ENCODE peak calls at places on chromosomes 4 and X, in five cellular contexts. D, T, O, G and K are unnamed samples.

GRCh38 chrX:14080031-14080430 is 50.3 kb upstream of the GEMIN8 start:
- DNase-seq in D (no peak), T (no peak), O (no peak), G (no peak), K (no peak)

GRCh38 chr4:70505152-70505748 is 13.1 kb upstream of the AMTN start:
- DNase-seq in D (peak; percentile 55), T (peak; percentile 39), O (peak; percentile 38), G (peak; percentile 81), K (peak; percentile 44)

GRCh38 chrX:131985526-131986049 is 37.5 kb upstream of the STK26 start:
- DNase-seq in D (peak; percentile 36), T (no peak), O (peak; percentile 53), G (no peak), K (peak; percentile 1)

GRCh38 chrX:53445977-53446376 is 11.8 kb upstream of the HSD17B10 start:
- DNase-seq in D (peak; percentile 49), T (peak; percentile 30), O (peak; percentile 19), G (peak; percentile 48), K (peak; percentile 28)

GRCh38 chr4:109207060-109207459 is 95.4 kb downstream of the COL25A1 start:
- DNase-seq in D (no peak), T (peak; percentile 71), O (no peak), G (no peak), K (no peak)

GRCh38 chrX:96685205-96686099 is 810 bp downstream of the DIAPH2 start:
- DNase-seq in D (no peak), T (peak; percentile 55), O (peak; percentile 7), G (peak; percentile 43), K (peak; percentile 42)

GRCh38 chrX:51776851-51777250 is 33.6 kb downstream of the GSPT2 start:
- DNase-seq in D (no peak), T (no peak), O (no peak), G (no peak), K (no peak)

GRCh38 chr4:4837921-4838601 is 21.4 kb upstream of the MSX1 start:
- DNase-seq in D (no peak), T (peak; percentile 17), O (no peak), G (no peak), K (no peak)

GRCh38 chr4:44257461-44257860 is 191.1 kb downstream of the KCTD8 start:
- DNase-seq in D (no peak), T (no peak), O (no peak), G (no peak), K (no peak)

GRCh38 chr4:74653331-74654229 is 140.7 kb downstream of the BTC start:
- DNase-seq in D (no peak), T (no peak), O (no peak), G (no peak), K (no peak)
- TF ChIP-seq CEBPB in D (no peak), T (no peak), O (no peak), G (no peak), K (no peak)

DNA sequence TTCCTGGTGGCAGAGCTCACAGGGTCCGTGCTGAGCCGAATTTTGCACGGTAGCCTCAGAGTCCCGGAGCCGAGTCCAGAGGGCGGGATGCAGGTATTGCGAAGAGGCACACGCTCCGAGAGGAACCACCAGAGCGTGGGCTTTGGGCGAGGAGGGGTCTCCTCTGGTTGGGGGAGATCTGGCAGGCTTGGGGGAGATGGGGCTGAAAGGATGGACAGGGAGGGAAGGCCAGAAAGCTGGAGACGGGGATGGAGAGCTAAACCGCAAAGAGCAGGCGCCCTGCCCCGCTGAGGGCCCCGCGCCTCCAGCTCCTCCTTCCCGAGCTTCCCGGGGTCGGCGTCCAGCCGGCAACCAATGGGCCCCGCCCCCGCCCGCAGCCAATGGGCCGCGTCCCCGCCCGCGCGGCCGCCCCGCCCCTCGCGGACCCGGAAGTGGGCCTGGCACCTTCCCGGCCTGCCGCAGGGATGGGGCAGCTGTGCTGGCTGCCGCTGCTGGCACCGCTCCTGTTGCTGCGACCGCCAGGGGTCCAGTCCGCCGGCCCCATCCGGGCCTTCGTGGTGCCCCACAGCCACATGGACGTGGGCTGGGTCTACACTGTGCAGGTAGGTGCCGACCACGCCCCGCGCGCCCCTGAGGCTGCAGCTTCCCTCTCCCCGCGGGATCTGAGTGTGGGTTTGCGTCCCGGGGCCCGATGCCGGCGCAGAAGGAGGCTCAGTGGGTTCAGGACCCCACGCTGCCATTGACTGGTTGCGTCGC is at the start of gene MAN2B2:
- DNase-seq in D (peak; percentile 98), T (peak; percentile 63), O (peak; percentile 66), G (peak; percentile 95), K (peak; percentile 78)
- TF ChIP-seq POLR2A in D (peak; percentile 85), T (peak; percentile 62), O (peak; percentile 81), G (no peak), K (peak; percentile 85)

GRCh38 chrX:82230013-82230412 is 1028.1 kb downstream of the SH3BGRL start:
- DNase-seq in D (no peak), T (no peak), O (no peak), G (no peak), K (no peak)
- TF ChIP-seq MAFK in D (no peak), T (no peak), O (no peak), G (no peak), K (no peak)

GRCh38 chrX:22944945-22945344 is 54.8 kb upstream of the DDX53 start:
- DNase-seq in D (no peak), T (no peak), O (no peak), G (no peak), K (no peak)

GRCh38 chrX:22952011-22952410 is 47.7 kb upstream of the DDX53 start:
- DNase-seq in D (no peak), T (peak; percentile 51), O (no peak), G (no peak), K (no peak)

GRCh38 chrX:22950278-22951266 is 49.2 kb upstream of the DDX53 start:
- DNase-seq in D (no peak), T (peak; percentile 89), O (no peak), G (no peak), K (no peak)
- TF ChIP-seq CEBPB in D (no peak), T (no peak), O (no peak), G (no peak), K (no peak)

DNA sequence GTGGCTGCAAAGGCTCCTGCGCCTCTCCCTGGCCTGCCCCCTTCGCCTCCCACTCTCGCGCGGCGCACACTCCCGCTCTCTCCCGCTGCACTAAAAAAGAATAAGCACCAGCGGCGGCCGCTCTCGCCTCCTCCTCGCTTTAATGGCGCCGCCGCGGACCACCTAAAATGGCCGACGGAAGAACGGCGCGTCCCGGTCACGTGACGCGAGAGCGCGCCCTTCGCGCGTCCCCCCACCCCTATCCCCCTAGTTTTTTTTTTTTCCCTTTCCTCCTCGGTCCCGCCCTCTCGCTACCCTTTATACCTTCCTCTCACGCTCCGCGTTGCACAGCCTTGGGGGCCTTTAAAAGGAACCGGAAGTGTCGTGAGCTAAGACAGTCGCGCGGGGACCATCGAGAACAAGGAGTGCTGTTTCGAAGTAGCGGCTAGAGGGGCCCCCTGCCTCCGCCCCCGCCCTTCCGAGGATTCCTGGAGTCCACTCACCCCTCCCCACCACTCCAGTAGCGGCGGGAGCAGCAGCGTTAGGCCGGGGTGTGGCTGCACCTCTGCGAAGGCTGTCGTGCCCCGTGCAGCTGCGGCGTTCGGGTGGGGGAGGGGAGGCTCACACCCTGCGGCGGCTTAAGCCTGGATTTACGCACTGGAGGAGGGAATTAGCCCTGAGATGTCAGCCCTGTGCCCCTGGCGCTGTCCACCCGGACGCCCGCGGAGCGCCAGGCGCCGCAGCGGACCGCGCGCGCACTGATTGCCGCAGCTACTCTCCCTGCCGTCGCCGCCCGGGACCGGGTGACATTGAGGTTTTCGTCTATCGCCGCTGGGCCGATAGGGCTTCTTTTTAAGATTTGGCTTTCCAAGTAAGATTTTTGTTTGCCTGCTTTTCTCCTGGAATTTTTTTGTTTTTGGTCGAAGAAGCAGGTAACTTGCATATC is at the start of gene HNRNPD:
- DNase-seq in D (peak; percentile 88), T (peak; percentile 100), O (peak; percentile 99), G (peak; percentile 94), K (peak; percentile 78)
- TF ChIP-seq POLR2A in D (peak; percentile 88), T (peak; percentile 83), O (peak; percentile 74), G (peak; percentile 86), K (peak; percentile 77)